ENCODE peak calls at places on chromosomes 2 and 18, in four cellular contexts. One of them, this sample, is unnamed.

GRCh38 chr2:39805936-39806608 is 27.0 kb upstream of the THUMPD2 start:
- DNase-seq in LoVo: no peak
- DNase-seq in NCI-H1694 treated with DMSO at 0.1 percent for 48 hours: no peak
- DNase-seq in stimulated activated naive CD8-positive, alpha-beta T cell treated with anti-CD3 and anti-CD28 coated beads, Interleukin-15, Interleukin-2, amounts not matched to agents 100 U/mL and 50 U/mL, for 24 hours: no peak
- DNase-seq in this sample: peak

GRCh38 chr18:58769321-58769720 is 95.4 kb upstream of the ZNF532 start:
- DNase-seq in LoVo: no peak
- DNase-seq in NCI-H1694 treated with DMSO at 0.1 percent for 48 hours: no peak
- DNase-seq in stimulated activated naive CD8-positive, alpha-beta T cell treated with anti-CD3 and anti-CD28 coated beads, Interleukin-15, Interleukin-2, amounts not matched to agents 100 U/mL and 50 U/mL, for 24 hours: no peak
- DNase-seq in this sample: no peak

GRCh38 chr18:75530118-75530517 is 102.6 kb upstream of the SMIM21 start:
- DNase-seq in LoVo: no peak
- DNase-seq in NCI-H1694 treated with DMSO at 0.1 percent for 48 hours: no peak
- DNase-seq in stimulated activated naive CD8-positive, alpha-beta T cell treated with anti-CD3 and anti-CD28 coated beads, Interleukin-15, Interleukin-2, amounts not matched to agents 100 U/mL and 50 U/mL, for 24 hours: no peak
- DNase-seq in this sample: no peak

GRCh38 chr18:32019251-32019943 is 772 bp downstream of the RNF125 start:
- DNase-seq in LoVo: peak
- DNase-seq in NCI-H1694 treated with DMSO at 0.1 percent for 48 hours: no peak
- DNase-seq in stimulated activated naive CD8-positive, alpha-beta T cell treated with anti-CD3 and anti-CD28 coated beads, Interleukin-15, Interleukin-2, amounts not matched to agents 100 U/mL and 50 U/mL, for 24 hours: peak
- DNase-seq in this sample: peak

GRCh38 chr18:3088444-3088843 is 75.5 kb upstream of the LPIN2 start:
- DNase-seq in LoVo: no peak
- DNase-seq in NCI-H1694 treated with DMSO at 0.1 percent for 48 hours: no peak
- DNase-seq in stimulated activated naive CD8-positive, alpha-beta T cell treated with anti-CD3 and anti-CD28 coated beads, Interleukin-15, Interleukin-2, amounts not matched to agents 100 U/mL and 50 U/mL, for 24 hours: no peak
- DNase-seq in this sample: no peak

GRCh38 chr2:222322241-222322640 is 23.4 kb upstream of the PAX3 start:
- DNase-seq in LoVo: no peak
- DNase-seq in NCI-H1694 treated with DMSO at 0.1 percent for 48 hours: no peak
- DNase-seq in stimulated activated naive CD8-positive, alpha-beta T cell treated with anti-CD3 and anti-CD28 coated beads, Interleukin-15, Interleukin-2, amounts not matched to agents 100 U/mL and 50 U/mL, for 24 hours: no peak
- DNase-seq in this sample: no peak

GRCh38 chr18:54852780-54853675 is 24.8 kb downstream of the RAB27B start:
- DNase-seq in LoVo: no peak
- DNase-seq in NCI-H1694 treated with DMSO at 0.1 percent for 48 hours: no peak
- DNase-seq in stimulated activated naive CD8-positive, alpha-beta T cell treated with anti-CD3 and anti-CD28 coated beads, Interleukin-15, Interleukin-2, amounts not matched to agents 100 U/mL and 50 U/mL, for 24 hours: no peak
- DNase-seq in this sample: no peak

GRCh38 chr2:20625920-20626697 is 24.8 kb downstream of the HS1BP3 start:
- DNase-seq in LoVo: no peak
- DNase-seq in NCI-H1694 treated with DMSO at 0.1 percent for 48 hours: no peak
- DNase-seq in stimulated activated naive CD8-positive, alpha-beta T cell treated with anti-CD3 and anti-CD28 coated beads, Interleukin-15, Interleukin-2, amounts not matched to agents 100 U/mL and 50 U/mL, for 24 hours: no peak
- DNase-seq in this sample: no peak

GRCh38 chr18:11504962-11505361 is 104.4 kb upstream of the SLC35G4 start:
- DNase-seq in LoVo: no peak
- DNase-seq in NCI-H1694 treated with DMSO at 0.1 percent for 48 hours: no peak
- DNase-seq in stimulated activated naive CD8-positive, alpha-beta T cell treated with anti-CD3 and anti-CD28 coated beads, Interleukin-15, Interleukin-2, amounts not matched to agents 100 U/mL and 50 U/mL, for 24 hours: no peak
- DNase-seq in this sample: no peak

GRCh38 chr2:45943231-45944044 is 292.0 kb downstream of the PRKCE start:
- DNase-seq in LoVo: no peak
- DNase-seq in NCI-H1694 treated with DMSO at 0.1 percent for 48 hours: no peak
- DNase-seq in stimulated activated naive CD8-positive, alpha-beta T cell treated with anti-CD3 and anti-CD28 coated beads, Interleukin-15, Interleukin-2, amounts not matched to agents 100 U/mL and 50 U/mL, for 24 hours: no peak
- DNase-seq in this sample: no peak

GRCh38 chr2:152493417-152493816 is 158.4 kb downstream of the FMNL2 start:
- DNase-seq in LoVo: no peak
- DNase-seq in NCI-H1694 treated with DMSO at 0.1 percent for 48 hours: no peak
- DNase-seq in stimulated activated naive CD8-positive, alpha-beta T cell treated with anti-CD3 and anti-CD28 coated beads, Interleukin-15, Interleukin-2, amounts not matched to agents 100 U/mL and 50 U/mL, for 24 hours: no peak
- DNase-seq in this sample: no peak

GRCh38 chr2:10368491-10369231 is 66.0 kb downstream of the HPCAL1 start:
- DNase-seq in LoVo: no peak
- DNase-seq in NCI-H1694 treated with DMSO at 0.1 percent for 48 hours: no peak
- DNase-seq in stimulated activated naive CD8-positive, alpha-beta T cell treated with anti-CD3 and anti-CD28 coated beads, Interleukin-15, Interleukin-2, amounts not matched to agents 100 U/mL and 50 U/mL, for 24 hours: no peak
- DNase-seq in this sample: no peak

GRCh38 chr2:146414456-146414855 is 1430.4 kb upstream of the ACVR2A start:
- DNase-seq in LoVo: no peak
- DNase-seq in NCI-H1694 treated with DMSO at 0.1 percent for 48 hours: no peak
- DNase-seq in stimulated activated naive CD8-positive, alpha-beta T cell treated with anti-CD3 and anti-CD28 coated beads, Interleukin-15, Interleukin-2, amounts not matched to agents 100 U/mL and 50 U/mL, for 24 hours: no peak
- DNase-seq in this sample: no peak

GRCh38 chr2:2107627-2108026 is 223.4 kb downstream of the MYT1L start:
- DNase-seq in LoVo: no peak
- DNase-seq in NCI-H1694 treated with DMSO at 0.1 percent for 48 hours: peak
- DNase-seq in stimulated activated naive CD8-positive, alpha-beta T cell treated with anti-CD3 and anti-CD28 coated beads, Interleukin-15, Interleukin-2, amounts not matched to agents 100 U/mL and 50 U/mL, for 24 hours: no peak
- DNase-seq in this sample: no peak

GRCh38 chr2:127415593-127416485 is 2.4 kb upstream of the PROC start:
- DNase-seq in LoVo: peak
- DNase-seq in NCI-H1694 treated with DMSO at 0.1 percent for 48 hours: peak
- DNase-seq in stimulated activated naive CD8-positive, alpha-beta T cell treated with anti-CD3 and anti-CD28 coated beads, Interleukin-15, Interleukin-2, amounts not matched to agents 100 U/mL and 50 U/mL, for 24 hours: peak
- DNase-seq in this sample: peak

GRCh38 chr2:71474116-71474743 is 20.9 kb downstream of the DYSF start:
- DNase-seq in LoVo: no peak
- DNase-seq in NCI-H1694 treated with DMSO at 0.1 percent for 48 hours: no peak
- DNase-seq in stimulated activated naive CD8-positive, alpha-beta T cell treated with anti-CD3 and anti-CD28 coated beads, Interleukin-15, Interleukin-2, amounts not matched to agents 100 U/mL and 50 U/mL, for 24 hours: no peak
- DNase-seq in this sample: no peak

GRCh38 chr2:54639609-54640008 is 83.9 kb upstream of the EML6 start:
- DNase-seq in LoVo: no peak
- DNase-seq in NCI-H1694 treated with DMSO at 0.1 percent for 48 hours: no peak
- DNase-seq in stimulated activated naive CD8-positive, alpha-beta T cell treated with anti-CD3 and anti-CD28 coated beads, Interleukin-15, Interleukin-2, amounts not matched to agents 100 U/mL and 50 U/mL, for 24 hours: no peak
- DNase-seq in this sample: no peak